ENCODE peak calls at places on chromosomes 5 and 9, in eight cellular contexts. V, G, L, T, F, J, S and N are unnamed samples.

GRCh38 chr5:112174959-112175594 is 244.0 kb downstream of the EPB41L4A start:
- DNase-seq in G (peak; percentile 20), T (peak; percentile 75), V (no peak), J (no peak), L (no peak), S (peak; percentile 71), F (no peak), N (peak; percentile 25)

GRCh38 chr5:64775288-64775687 is 6.6 kb downstream of the CWC27 start:
- DNase-seq in F (no peak), J (no peak), S (no peak), T (no peak), V (no peak), L (no peak), G (no peak), N (no peak)

GRCh38 chr5:12985142-12985541 is 959.3 kb downstream of the DNAH5 start:
- DNase-seq in S (no peak), V (no peak), F (no peak), L (no peak), T (no peak), G (no peak), J (no peak), N (no peak)

GRCh38 chr9:37370282-37370681 is 52.2 kb upstream of the GRHPR start:
- DNase-seq in T (no peak), F (no peak), G (no peak), J (no peak), V (no peak), S (no peak), L (no peak), N (no peak)

GRCh38 chr9:97934321-97935115 is 3.5 kb downstream of the HEMGN start:
- DNase-seq in L (no peak), V (no peak), S (no peak), G (no peak), T (no peak), F (no peak), J (no peak), N (no peak)

GRCh38 chr5:95605786-95606185 is 14.1 kb upstream of the GPR150 start:
- DNase-seq in F (no peak), G (no peak), L (no peak), T (no peak), J (no peak), V (no peak), S (no peak), N (no peak)

GRCh38 chr9:96556701-96557461 is 62.8 kb downstream of the CDC14B start:
- DNase-seq in S (no peak), T (no peak), J (peak; percentile 58), G (no peak), L (no peak), V (no peak), F (no peak), N (no peak)

GRCh38 chr9:5587024-5587423 is 41.9 kb upstream of the RIC1 start:
- DNase-seq in G (no peak), L (no peak), J (no peak), T (no peak), V (no peak), S (peak; percentile 67), F (peak; percentile 52), N (no peak)

GRCh38 chr9:2017209-2017458 is 2.0 kb downstream of the SMARCA2 start:
- DNase-seq in V (no peak), T (no peak), F (no peak), G (no peak), S (no peak), L (no peak), J (no peak), N (no peak)

GRCh38 chr9:95425910-95426551 is 90.7 kb downstream of the PTCH1 start:
- DNase-seq in G (no peak), T (peak; percentile 37), S (no peak), V (no peak), F (no peak), J (no peak), L (no peak), N (peak; percentile 32)

GRCh38 chr5:134115806-134116175 is 1.3 kb downstream of the TCF7 start:
- DNase-seq in L (no peak), V (no peak), J (no peak), T (peak; percentile 33), F (no peak), S (no peak), G (no peak), N (no peak)

GRCh38 chr9:73137914-73138313 is 13.8 kb upstream of the ANXA1 start:
- DNase-seq in V (no peak), S (no peak), J (no peak), G (no peak), T (no peak), F (no peak), L (no peak), N (no peak)

GRCh38 chr9:14627513-14627912 is 65.7 kb downstream of the ZDHHC21 start:
- DNase-seq in F (no peak), V (no peak), L (no peak), S (no peak), G (no peak), T (no peak), J (no peak), N (peak; percentile 9)

DNA sequence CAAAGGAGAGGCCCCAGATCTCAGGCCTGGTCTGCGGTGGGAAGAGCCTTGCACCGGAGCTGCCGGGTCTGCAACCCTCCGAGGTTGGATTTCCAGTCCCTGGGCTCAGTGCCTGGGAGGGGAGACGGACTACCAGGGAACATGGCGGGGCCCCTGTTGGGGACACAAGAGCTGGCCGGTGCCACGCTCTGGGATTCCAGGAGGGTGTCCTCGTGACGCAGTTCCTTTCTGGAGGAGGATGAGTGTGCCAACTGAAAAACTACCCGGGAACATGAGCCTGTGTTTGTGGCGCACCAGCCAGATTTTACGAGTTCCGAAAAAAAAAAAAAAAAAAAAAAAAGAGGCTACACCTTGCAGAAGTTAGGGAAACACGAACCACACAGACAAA is 9.0 kb downstream of the NRARP start:
- DNase-seq in T (peak; percentile 16), V (no peak), F (no peak), G (no peak), J (no peak), S (no peak), L (no peak), N (no peak)
- H3K27ac ChIP-seq in T (peak overlapping the region; percentile 96), V (no peak overlapping the region), F (no peak overlapping the region), G (no peak overlapping the region), J (no peak overlapping the region), S (no peak overlapping the region), L (no peak overlapping the region), N (no peak overlapping the region)

GRCh38 chr9:133456409-133456808 is 3.4 kb upstream of the CACFD1 start:
- DNase-seq in L (no peak), F (no peak), S (no peak), G (no peak), J (no peak), T (no peak), V (no peak), N (peak; percentile 28)
- TF ChIP-seq CTCF in L (no peak), F (peak; percentile 12), S (no peak), G (no peak), J (no peak), T (no peak), V (no peak), N (peak; percentile 37)

DNA sequence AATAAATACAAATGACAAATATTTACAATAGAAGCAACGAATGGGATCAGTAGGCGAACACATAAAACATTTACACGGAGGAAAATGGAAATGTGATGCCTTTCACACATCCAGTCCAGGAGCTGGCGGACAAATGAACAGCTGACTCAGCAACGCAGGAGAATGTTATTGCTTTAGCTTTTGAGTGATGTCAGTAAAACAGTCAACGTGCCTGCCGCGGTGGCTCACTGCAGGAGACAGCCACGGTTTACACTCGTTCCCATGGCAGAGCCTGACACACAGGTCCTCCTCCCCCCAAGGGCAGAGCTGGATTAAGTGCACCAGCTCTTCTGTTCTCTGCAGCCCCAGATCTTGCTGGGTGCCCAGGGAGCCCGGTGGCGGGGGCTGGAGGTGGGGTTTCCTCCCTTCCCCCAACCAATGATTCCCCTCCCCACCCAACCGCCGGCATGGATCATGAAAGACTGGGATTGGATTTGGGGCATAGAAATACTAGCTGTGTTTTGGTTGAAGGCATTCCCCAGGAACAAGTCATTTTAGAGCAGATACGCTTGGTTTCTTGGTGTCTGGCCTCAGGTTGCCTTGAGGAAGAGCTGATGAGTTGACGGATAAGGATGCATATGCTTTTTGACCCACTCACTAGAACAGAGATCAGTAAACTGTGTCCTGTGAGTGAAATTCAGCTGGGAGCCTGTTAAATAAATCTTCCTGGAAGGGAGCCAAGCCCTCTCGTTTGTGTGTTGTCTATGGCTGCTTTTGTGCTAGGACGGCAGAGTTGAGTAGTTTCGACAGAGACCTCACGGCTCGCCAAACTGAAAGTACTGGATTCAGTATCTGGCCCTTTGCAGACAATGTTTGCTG is 12.5 kb downstream of the STC2 start:
- DNase-seq in L (peak; percentile 70), G (peak; percentile 46), T (peak; percentile 84), V (peak; percentile 87), S (peak; percentile 89), F (peak; percentile 67), J (no peak), N (no peak)
- H3K27ac ChIP-seq in L (no peak overlapping the region), G (no peak overlapping the region), T (peak overlapping the region; percentile 81), V (peak overlapping the region; percentile 82), S (peak overlapping the region; percentile 12), F (peak overlapping the region; percentile 86), J (peak overlapping the region; percentile 6), N (no peak overlapping the region)

GRCh38 chr9:127971357-127972315 is 9.2 kb downstream of the EEIG1 start:
- DNase-seq in L (no peak), T (peak; percentile 30), F (no peak), G (peak; percentile 55), J (no peak), S (no peak), V (no peak), N (no peak)

GRCh38 chr9:127968717-127969383 is 11.9 kb downstream of the EEIG1 start:
- DNase-seq in T (peak; percentile 74), L (peak; percentile 83), J (peak; percentile 79), S (peak; percentile 82), F (peak; percentile 61), V (peak; percentile 77), G (peak; percentile 86), N (no peak)

GRCh38 chr9:127968046-127968445 is 12.7 kb downstream of the EEIG1 start:
- DNase-seq in F (no peak), V (no peak), L (no peak), T (peak; percentile 72), S (no peak), J (no peak), G (peak; percentile 57), N (no peak)

GRCh38 chr9:127972316-127972871 is 8.4 kb downstream of the EEIG1 start:
- DNase-seq in G (peak; percentile 36), L (no peak), T (peak; percentile 19), S (no peak), J (no peak), V (no peak), F (no peak), N (no peak)

DNA sequence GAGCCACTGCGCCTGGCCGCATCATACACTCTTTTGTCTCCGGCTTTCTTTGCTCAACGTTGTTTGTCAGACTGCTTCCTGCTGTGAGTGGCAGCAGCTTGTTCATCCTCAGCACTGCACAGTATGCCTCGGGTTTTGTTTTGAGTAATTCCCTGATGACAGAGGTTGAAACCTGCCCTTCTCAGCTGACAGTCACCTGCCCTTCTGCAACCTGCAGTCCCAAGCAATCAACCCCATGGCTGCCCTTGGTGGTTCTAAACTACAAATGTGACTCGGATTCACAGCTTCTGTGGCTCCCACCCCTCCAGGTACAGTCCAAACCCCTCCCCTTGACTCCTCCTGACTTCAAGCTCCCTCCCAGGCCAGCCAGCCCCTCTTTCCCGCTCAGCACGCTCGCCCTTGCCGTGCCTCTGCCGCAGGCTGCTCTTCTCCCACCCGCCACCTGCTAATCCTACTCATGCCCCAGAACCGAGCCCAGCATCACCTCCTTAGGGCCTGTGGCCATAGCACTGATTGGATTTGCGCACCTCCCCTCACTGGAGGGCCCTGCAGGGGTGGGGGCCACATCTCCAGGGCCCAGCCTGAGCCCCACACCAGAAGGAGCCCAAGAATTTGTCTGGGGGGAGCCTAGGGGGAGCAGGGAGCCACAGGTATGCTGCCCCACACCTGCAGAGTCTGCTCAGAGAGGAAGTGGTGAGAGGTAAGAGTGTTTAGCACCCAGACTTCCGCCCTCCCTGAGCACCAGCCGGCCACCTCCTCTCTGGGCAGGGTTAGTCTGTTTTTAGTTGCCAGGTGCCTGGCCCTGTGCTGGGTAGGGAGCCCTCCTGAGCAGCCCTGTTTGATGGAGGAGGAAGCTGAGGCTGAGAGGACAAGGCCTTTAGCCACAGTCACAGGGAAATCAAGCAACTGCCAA is 10.1 kb downstream of the EEIG1 start:
- DNase-seq in T (no peak), J (no peak), F (no peak), S (no peak), L (no peak), V (no peak), G (no peak), N (peak; percentile 66)
- TF ChIP-seq CTCF in T (no peak), J (no peak), F (no peak), S (no peak), L (no peak), V (no peak), G (no peak), N (no peak)